ENCODE peak calls at places on chromosome 16, in five cellular contexts. H, S, Y, X and O are unnamed samples.

GRCh38 chr16:4944333-4945281 is 7.7 kb upstream of the PPL start:
- DNase-seq in S (peak), H (peak), Y (peak), X (peak), O (peak)

GRCh38 chr16:81651758-81652718 is 127.1 kb upstream of the PLCG2 start:
- DNase-seq in S (no peak), Y (no peak), X (no peak), H (no peak), O (no peak)

GRCh38 chr16:61148930-61149329 is 887.3 kb downstream of the CDH8 start:
- DNase-seq in X (no peak), Y (no peak), H (no peak), S (no peak), O (no peak)

GRCh38 chr16:13973321-13974023 is 53.5 kb downstream of the ERCC4 start:
- DNase-seq in H (no peak), Y (no peak), X (no peak), S (no peak), O (no peak)

GRCh38 chr16:22633794-22634193 is 123.1 kb downstream of the NPIPB5 start:
- DNase-seq in Y (no peak), S (no peak), H (no peak), X (no peak), O (no peak)

GRCh38 chr16:62190426-62190825 is 154.2 kb upstream of the CDH8 start:
- DNase-seq in H (no peak), S (no peak), Y (no peak), X (no peak), O (no peak)

GRCh38 chr16:50509521-50510341 is 38.5 kb upstream of the NKD1 start:
- DNase-seq in Y (no peak), X (no peak), H (no peak), S (no peak), O (peak)

GRCh38 chr16:19071811-19072777 is 4.7 kb downstream of the COQ7 start:
- DNase-seq in S (peak), Y (peak), H (peak), X (peak), O (peak)

GRCh38 chr16:86884256-86884655 is 305.9 kb downstream of the FOXL1 start:
- DNase-seq in X (no peak), S (no peak), Y (no peak), H (no peak), O (no peak)

GRCh38 chr16:12907670-12908233 is 6.4 kb downstream of the SHISA9 start:
- DNase-seq in X (no peak), Y (no peak), H (no peak), S (no peak), O (no peak)

GRCh38 chr16:87053016-87053982 is 263.9 kb downstream of the C16orf95 start:
- DNase-seq in Y (no peak), H (no peak), X (no peak), S (no peak), O (no peak)

GRCh38 chr16:3012828-3013420 is at the start of gene CLDN9:
- DNase-seq in Y (no peak), S (peak), X (peak), H (no peak), O (no peak)

GRCh38 chr16:84596801-84597517 is 20.9 kb downstream of the COTL1 start:
- DNase-seq in S (no peak), Y (no peak), X (no peak), H (no peak), O (no peak)

GRCh38 chr16:89116341-89117238 is 22.9 kb downstream of the ACSF3 start:
- DNase-seq in Y (peak), X (no peak), S (no peak), H (no peak), O (peak)

GRCh38 chr16:11620243-11621003 is 33.7 kb upstream of the LITAF start:
- DNase-seq in Y (no peak), X (no peak), H (no peak), S (no peak), O (no peak)

GRCh38 chr16:4684763-4685162 is 8.6 kb upstream of the NUDT16L1 start:
- DNase-seq in X (no peak), S (no peak), Y (no peak), H (no peak), O (no peak)

GRCh38 chr16:86602521-86602920 is 24.2 kb downstream of the FOXL1 start:
- DNase-seq in S (no peak), Y (no peak), X (no peak), H (no peak), O (peak)

GRCh38 chr16:84061236-84061830 is 18.7 kb upstream of the SLC38A8 start:
- DNase-seq in X (no peak), S (no peak), Y (no peak), H (no peak), O (no peak)

GRCh38 chr16:17302620-17303019 is 168.1 kb downstream of the XYLT1 start:
- DNase-seq in Y (no peak), X (no peak), H (no peak), S (no peak), O (no peak)

GRCh38 chr16:86566601-86566965 is at the start of gene FOXC2:
- DNase-seq in X (peak), S (peak), Y (peak), H (peak), O (peak)

GRCh38 chr16:31143036-31143888 is 6.6 kb downstream of the PRSS36 start:
- DNase-seq in H (no peak), S (peak), Y (no peak), X (no peak), O (no peak)

GRCh38 chr16:31142109-31143035 is 6.8 kb upstream of the PRSS8 start:
- DNase-seq in Y (peak), H (peak), S (peak), X (peak), O (peak)

GRCh38 chr16:31138621-31139578 is 3.4 kb upstream of the PRSS8 start:
- DNase-seq in Y (peak), X (peak), H (no peak), S (peak), O (peak)

GRCh38 chr16:31143889-31144148 is 6.0 kb downstream of the PRSS36 start:
- DNase-seq in H (no peak), X (no peak), Y (no peak), S (no peak), O (no peak)

DNA sequence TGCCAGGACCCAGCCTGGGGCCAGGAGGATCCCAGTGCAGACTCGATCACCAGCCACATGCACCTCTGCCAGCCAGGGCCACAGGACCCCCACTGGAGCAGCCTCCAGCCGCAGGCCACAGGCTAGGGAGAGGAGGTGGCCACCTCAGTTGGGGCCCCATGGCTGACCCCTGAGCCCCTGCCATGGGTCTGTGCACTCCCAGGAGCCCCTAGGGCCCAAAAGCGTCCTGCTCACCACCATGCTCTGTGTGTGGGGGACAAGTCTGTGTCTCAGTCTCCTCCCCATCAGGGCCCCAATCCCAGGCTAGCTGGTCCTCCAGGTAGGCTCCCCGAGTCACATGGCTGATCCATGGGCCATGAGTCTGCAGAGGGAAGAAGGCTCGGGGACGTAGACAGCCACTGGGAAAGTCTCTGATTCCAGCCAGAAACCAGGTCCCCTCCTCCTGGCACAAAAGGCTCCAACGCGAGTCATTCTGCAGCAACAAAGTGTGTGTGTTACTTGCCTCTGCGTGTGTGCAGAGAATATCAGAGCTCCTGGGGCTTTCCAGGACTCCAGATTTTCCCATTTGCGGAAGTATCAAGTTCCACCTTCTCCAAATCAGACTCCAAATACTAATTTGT is 6.1 kb upstream of the PRSS8 start:
- DNase-seq in S (peak), H (peak), Y (no peak), X (no peak), O (peak)
- H3K4me3 ChIP-seq in S (peak), H (peak), Y (peak), X (no peak), O (peak)

GRCh38 chr16:743794-744500 is 3.1 kb upstream of the CIAO3 start:
- DNase-seq in S (no peak), Y (no peak), X (no peak), H (no peak), O (peak)
- TF ChIP-seq CTCF in S (no peak), Y (no peak), X (no peak), H (no peak), O (peak)

DNA sequence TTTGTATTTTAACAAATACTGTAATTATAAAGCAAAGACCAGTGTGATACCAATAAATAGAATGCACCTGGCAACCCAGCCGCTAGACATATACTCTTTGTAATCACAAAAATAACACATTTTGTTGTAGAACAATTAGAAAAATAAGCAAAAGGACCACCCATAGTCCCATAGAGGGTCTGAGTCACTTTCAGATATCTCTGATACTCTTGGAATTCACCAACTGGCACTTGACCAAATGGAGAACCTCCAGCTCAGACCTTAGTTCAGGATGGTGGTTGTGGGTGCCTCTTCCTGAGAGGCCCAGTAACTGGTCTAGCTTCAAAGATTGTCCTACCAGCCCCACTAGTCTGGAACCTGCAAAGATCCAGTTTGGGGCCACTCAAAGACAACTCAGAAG is 789 bp upstream of the TERF2 start:
- DNase-seq in H (no peak), X (no peak), Y (no peak), S (no peak), O (no peak)
- H3K4me3 ChIP-seq in H (no peak), X (no peak), Y (peak), S (no peak), O (no peak)

GRCh38 chr16:79707867-79708266 is 107.3 kb upstream of the MAF start:
- DNase-seq in Y (peak), H (no peak), X (peak), S (no peak), O (no peak)
- TF ChIP-seq CTCF in Y (no peak), H (no peak), X (no peak), S (no peak), O (no peak)

GRCh38 chr16:75379339-75379738 is 54.0 kb downstream of the CFDP1 start:
- DNase-seq in H (no peak), S (no peak), X (no peak), Y (no peak), O (no peak)
- H3K4me3 ChIP-seq in H (no peak), S (no peak), X (no peak), Y (no peak), O (no peak)

DNA sequence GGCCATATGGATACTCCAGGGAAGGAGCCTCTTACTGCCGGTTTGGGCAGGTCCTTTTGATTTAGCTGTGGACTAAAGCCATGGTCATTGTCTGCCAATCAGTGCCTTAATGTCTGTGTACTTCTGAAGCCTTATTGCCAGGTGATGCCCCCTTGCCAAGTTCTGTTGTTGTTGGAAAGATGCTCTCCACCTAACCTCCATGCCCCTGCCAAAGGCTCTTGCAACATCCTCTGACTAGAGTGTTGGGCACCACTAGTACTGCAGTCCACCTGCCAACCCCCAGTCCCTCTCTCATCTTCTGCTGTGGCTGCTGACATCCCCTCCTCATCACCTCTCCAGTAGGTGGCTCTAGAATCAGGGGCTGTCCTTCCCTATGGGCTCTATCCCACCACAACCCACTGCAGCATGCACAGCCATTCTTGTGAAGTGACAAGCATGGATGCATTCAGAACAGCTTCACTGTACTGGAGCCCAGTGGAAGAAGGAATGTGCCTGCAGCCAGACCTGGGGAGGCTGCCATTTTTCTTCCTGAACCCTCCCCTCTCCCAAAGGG is 375.3 kb upstream of the CDH5 start:
- DNase-seq in X (no peak), Y (no peak), H (no peak), S (no peak), O (no peak)
- TF ChIP-seq CTCF in X (no peak), Y (no peak), H (no peak), S (no peak), O (peak)

GRCh38 chr16:67108489-67108888 is 1.3 kb upstream of the PHAF1 start:
- DNase-seq in Y (no peak), X (no peak), S (no peak), H (no peak), O (no peak)
- H3K4me3 ChIP-seq in Y (no peak), X (no peak), S (no peak), H (no peak), O (no peak)